ENCODE peak calls at places on chromosomes 13 and 19, in five cellular contexts. V is choroid plexus epithelial cell; R is stimulated activated CD4-positive, alpha-beta T cell treated with anti-CD3 and anti-CD28 coated beads, TNF-alpha, amount 100 ng/mL, for 48 hours; O is activated T-cell treated with anti-CD3 and anti-CD28 coated beads, Interleukin-2, amount 50 U/mL, for 4 hours; J is GM12892. M is an unnamed sample.
A peak's percentile ranks its signal among the peaks of the same experiment; 100 is the strongest.

GRCh38 chr19:39398297-39398864 is 7.2 kb downstream of the MED29 start:
- DNase-seq in V (peak; percentile 84), R (no peak), O (peak; percentile 50), J (no peak), M (no peak)

GRCh38 chr19:29699861-29700260 is 15.2 kb downstream of the C19orf12 start:
- DNase-seq in V (no peak), R (no peak), O (no peak), J (no peak), M (no peak)

GRCh38 chr19:33339750-33340029 is 33.8 kb upstream of the CEBPG start:
- DNase-seq in V (no peak), R (no peak), O (no peak), J (no peak), M (no peak)

GRCh38 chr19:1445932-1446712 is 3.8 kb upstream of the APC2 start:
- DNase-seq in V (no peak), R (no peak), O (no peak), J (no peak), M (peak; percentile 41)

GRCh38 chr13:29935309-29935981 is 85.0 kb upstream of the UBL3 start:
- DNase-seq in V (no peak), R (peak; percentile 25), O (peak; percentile 38), J (peak; percentile 50), M (no peak)

GRCh38 chr13:90686438-90686837 is 661.0 kb upstream of the MIR17HG start:
- DNase-seq in V (peak; percentile 91), R (no peak), O (no peak), J (no peak), M (no peak)

GRCh38 chr19:3509566-3509989 is 3.5 kb downstream of the FZR1 start:
- DNase-seq in V (peak; percentile 29), R (no peak), O (no peak), J (no peak), M (no peak)

GRCh38 chr13:100269837-100270236 is 180.9 kb downstream of the PCCA start:
- DNase-seq in V (peak; percentile 92), R (no peak), O (no peak), J (no peak), M (no peak)

GRCh38 chr13:42497798-42498197 is 76.2 kb upstream of the TNFSF11 start:
- DNase-seq in V (peak; percentile 91), R (no peak), O (no peak), J (no peak), M (peak; percentile 48)

GRCh38 chr13:83753912-83754624 is 128.2 kb downstream of the SLITRK1 start:
- DNase-seq in V (peak; percentile 22), R (no peak), O (no peak), J (no peak), M (no peak)

GRCh38 chr13:52788011-52788410 is 48.4 kb upstream of the CNMD start:
- DNase-seq in V (no peak), R (no peak), O (no peak), J (no peak), M (no peak)

GRCh38 chr19:6947745-6948144 is 60.4 kb downstream of the ADGRE1 start:
- DNase-seq in V (peak; percentile 2), R (peak; percentile 29), O (peak; percentile 8), J (peak; percentile 30), M (no peak)

GRCh38 chr19:33409035-33409434 is 35.5 kb downstream of the CEBPG start:
- DNase-seq in V (no peak), R (no peak), O (no peak), J (no peak), M (no peak)

GRCh38 chr19:33905473-33905936 is 108.8 kb downstream of the KCTD15 start:
- DNase-seq in V (peak; percentile 46), R (no peak), O (no peak), J (no peak), M (no peak)

GRCh38 chr13:61286148-61286745 is 129.4 kb downstream of the PCDH20 start:
- DNase-seq in V (no peak), R (no peak), O (no peak), J (no peak), M (peak; percentile 80)

GRCh38 chr19:10712754-10713153 is 5.1 kb upstream of the DNM2 start:
- DNase-seq in V (no peak), R (no peak), O (no peak), J (no peak), M (no peak)

GRCh38 chr13:26589754-26590153 is 32.3 kb downstream of the WASF3 start:
- DNase-seq in V (peak; percentile 89), R (no peak), O (no peak), J (no peak), M (no peak)

GRCh38 chr19:41356984-41357739 is 3.4 kb upstream of the TGFB1 start:
- DNase-seq in V (no peak), R (no peak), O (peak; percentile 40), J (no peak), M (no peak)

GRCh38 chr13:79679334-79679733 is 198.4 kb downstream of the NDFIP2 start:
- DNase-seq in V (peak; percentile 88), R (peak; percentile 28), O (no peak), J (no peak), M (peak; percentile 78)

GRCh38 chr13:98098511-98098910 is 44.4 kb upstream of the FARP1 start:
- DNase-seq in V (no peak), R (no peak), O (no peak), J (no peak), M (no peak)

GRCh38 chr19:43438291-43439162 is 23.8 kb downstream of the TEX101 start:
- DNase-seq in V (peak; percentile 15), R (no peak), O (no peak), J (no peak), M (no peak)

GRCh38 chr13:43797154-43797553 is 10.4 kb upstream of the ENOX1 start:
- DNase-seq in V (no peak), R (no peak), O (no peak), J (no peak), M (no peak)

GRCh38 chr19:46118136-46118535 is 6.4 kb downstream of the IGFL3 start:
- DNase-seq in V (no peak), R (no peak), O (no peak), J (no peak), M (no peak)

GRCh38 chr13:99751517-99752199 is 219.9 kb downstream of the ZIC5 start:
- DNase-seq in V (no peak), R (no peak), O (no peak), J (no peak), M (no peak)

GRCh38 chr19:55391702-55392615 is 6.2 kb downstream of the RPL28 start:
- DNase-seq in V (peak; percentile 63), R (no peak), O (no peak), J (no peak), M (no peak)

GRCh38 chr19:49631279-49631588 is 8.7 kb downstream of the RRAS start:
- DNase-seq in V (no peak), R (no peak), O (no peak), J (no peak), M (no peak)

GRCh38 chr19:14181906-14182305 is 24.1 kb downstream of the ADGRL1 start:
- DNase-seq in V (no peak), R (no peak), O (no peak), J (no peak), M (no peak)

GRCh38 chr19:17311455-17312248 is 2.3 kb downstream of the DDA1 start:
- DNase-seq in V (peak; percentile 87), R (no peak), O (no peak), J (no peak), M (no peak)

GRCh38 chr13:112346173-112346898 is 29.8 kb upstream of the SPACA7 start:
- DNase-seq in V (no peak), R (no peak), O (no peak), J (no peak), M (peak; percentile 51)

GRCh38 chr13:73079359-73079758 is 20.6 kb downstream of the KLF5 start:
- DNase-seq in V (no peak), R (no peak), O (no peak), J (no peak), M (no peak)

GRCh38 chr13:40116008-40116407 is 460.5 kb downstream of the COG6 start:
- DNase-seq in V (peak; percentile 97), R (no peak), O (peak; percentile 21), J (no peak), M (no peak)

GRCh38 chr13:20175406-20175794 is 14.5 kb upstream of the GJA3 start:
- DNase-seq in V (no peak), R (no peak), O (no peak), J (no peak), M (peak; percentile 51)

GRCh38 chr13:39779337-39780270 is 124.1 kb downstream of the COG6 start:
- DNase-seq in V (peak; percentile 75), R (no peak), O (peak; percentile 32), J (no peak), M (no peak)

GRCh38 chr19:33156354-33156753 is 24.4 kb downstream of the WDR88 start:
- DNase-seq in V (peak; percentile 61), R (no peak), O (no peak), J (no peak), M (no peak)

GRCh38 chr19:5539431-5539833 is 28.3 kb downstream of the TINCR start:
- DNase-seq in V (no peak), R (no peak), O (no peak), J (no peak), M (no peak)

GRCh38 chr19:3849092-3849491 is 19.7 kb downstream of the ZFR2 start:
- DNase-seq in V (peak; percentile 23), R (no peak), O (peak; percentile 52), J (peak; percentile 46), M (peak; percentile 77)

GRCh38 chr13:26236306-26236705 is 14.2 kb upstream of the RNF6 start:
- DNase-seq in V (peak; percentile 14), R (no peak), O (no peak), J (no peak), M (no peak)

GRCh38 chr19:5691930-5692784 is 2.1 kb downstream of the RPL36 start:
- DNase-seq in V (no peak), R (no peak), O (no peak), J (no peak), M (no peak)

GRCh38 chr13:61414136-61414535 is 1.5 kb downstream of the PCDH20 start:
- DNase-seq in V (no peak), R (no peak), O (no peak), J (no peak), M (no peak)

M was measured in Karpas-422.